ENCODE peak calls at places on chromosome 14, in ten cellular contexts. One of them, this sample, is unnamed.

GRCh38 chr14:104253901-104254353 is 115.5 kb downstream of the KIF26A start:
- DNase-seq in HFF-Myc: no peak
- DNase-seq in cardiac septum: peak
- DNase-seq in AG09309: no peak
- DNase-seq in LoVo: no peak
- DNase-seq in AG08395: no peak
- DNase-seq in glutamatergic neuron: peak
- DNase-seq in trophoblast cell: no peak
- DNase-seq in dorsolateral prefrontal cortex: peak
- DNase-seq in non-pigmented ciliary epithelial cell: no peak
- DNase-seq in this sample: no peak

GRCh38 chr14:33848706-33849454 is 102.0 kb downstream of the EGLN3 start:
- DNase-seq in HFF-Myc: peak
- DNase-seq in cardiac septum: no peak
- DNase-seq in AG09309: no peak
- DNase-seq in LoVo: peak
- DNase-seq in AG08395: peak
- DNase-seq in glutamatergic neuron: peak
- DNase-seq in trophoblast cell: peak
- DNase-seq in dorsolateral prefrontal cortex: peak
- DNase-seq in non-pigmented ciliary epithelial cell: no peak
- DNase-seq in this sample: no peak

GRCh38 chr14:75359098-75359497 is 68.7 kb upstream of the JDP2 start:
- DNase-seq in HFF-Myc: no peak
- DNase-seq in cardiac septum: no peak
- DNase-seq in AG09309: no peak
- DNase-seq in LoVo: no peak
- DNase-seq in AG08395: no peak
- DNase-seq in glutamatergic neuron: no peak
- DNase-seq in trophoblast cell: no peak
- DNase-seq in dorsolateral prefrontal cortex: no peak
- DNase-seq in non-pigmented ciliary epithelial cell: no peak
- DNase-seq in this sample: no peak

GRCh38 chr14:42149609-42150261 is 543.1 kb downstream of the LRFN5 start:
- DNase-seq in HFF-Myc: no peak
- DNase-seq in cardiac septum: no peak
- DNase-seq in AG09309: no peak
- DNase-seq in LoVo: no peak
- DNase-seq in AG08395: no peak
- DNase-seq in glutamatergic neuron: no peak
- DNase-seq in trophoblast cell: no peak
- DNase-seq in dorsolateral prefrontal cortex: no peak
- DNase-seq in non-pigmented ciliary epithelial cell: no peak
- DNase-seq in this sample: no peak

GRCh38 chr14:40989260-40989659 is 617.4 kb upstream of the LRFN5 start:
- DNase-seq in HFF-Myc: no peak
- DNase-seq in cardiac septum: no peak
- DNase-seq in AG09309: no peak
- DNase-seq in LoVo: no peak
- DNase-seq in AG08395: no peak
- DNase-seq in glutamatergic neuron: no peak
- DNase-seq in trophoblast cell: no peak
- DNase-seq in dorsolateral prefrontal cortex: no peak
- DNase-seq in non-pigmented ciliary epithelial cell: no peak
- DNase-seq in this sample: no peak

GRCh38 chr14:74826574-74826973 is 49.4 kb downstream of the PROX2 start:
- DNase-seq in HFF-Myc: no peak
- DNase-seq in cardiac septum: no peak
- DNase-seq in AG09309: no peak
- DNase-seq in LoVo: no peak
- DNase-seq in AG08395: no peak
- DNase-seq in glutamatergic neuron: no peak
- DNase-seq in trophoblast cell: no peak
- DNase-seq in dorsolateral prefrontal cortex: no peak
- DNase-seq in non-pigmented ciliary epithelial cell: no peak
- DNase-seq in this sample: no peak

GRCh38 chr14:104328607-104329006 is 190.2 kb downstream of the KIF26A start:
- DNase-seq in HFF-Myc: no peak
- DNase-seq in cardiac septum: peak
- DNase-seq in AG09309: no peak
- DNase-seq in LoVo: no peak
- DNase-seq in AG08395: no peak
- DNase-seq in glutamatergic neuron: no peak
- DNase-seq in trophoblast cell: no peak
- DNase-seq in dorsolateral prefrontal cortex: no peak
- DNase-seq in non-pigmented ciliary epithelial cell: no peak
- DNase-seq in this sample: no peak

GRCh38 chr14:24378981-24379906 is 11.3 kb downstream of the NFATC4 start:
- DNase-seq in HFF-Myc: no peak
- DNase-seq in cardiac septum: no peak
- DNase-seq in AG09309: no peak
- DNase-seq in LoVo: no peak
- DNase-seq in AG08395: no peak
- DNase-seq in glutamatergic neuron: no peak
- DNase-seq in trophoblast cell: no peak
- DNase-seq in dorsolateral prefrontal cortex: no peak
- DNase-seq in non-pigmented ciliary epithelial cell: no peak
- DNase-seq in this sample: no peak

GRCh38 chr14:102822311-102822863 is 45.1 kb downstream of the TRAF3 start:
- DNase-seq in HFF-Myc: no peak
- DNase-seq in cardiac septum: no peak
- DNase-seq in AG09309: no peak
- DNase-seq in LoVo: no peak
- DNase-seq in AG08395: no peak
- DNase-seq in glutamatergic neuron: no peak
- DNase-seq in trophoblast cell: no peak
- DNase-seq in dorsolateral prefrontal cortex: no peak
- DNase-seq in non-pigmented ciliary epithelial cell: no peak
- DNase-seq in this sample: no peak

GRCh38 chr14:26334288-26334687 is 263.5 kb downstream of the NOVA1 start:
- DNase-seq in HFF-Myc: no peak
- DNase-seq in cardiac septum: no peak
- DNase-seq in AG09309: no peak
- DNase-seq in LoVo: no peak
- DNase-seq in AG08395: no peak
- DNase-seq in glutamatergic neuron: no peak
- DNase-seq in trophoblast cell: no peak
- DNase-seq in dorsolateral prefrontal cortex: no peak
- DNase-seq in non-pigmented ciliary epithelial cell: no peak
- DNase-seq in this sample: no peak

GRCh38 chr14:101358726-101359125 is 202.6 kb upstream of the DIO3 start:
- DNase-seq in HFF-Myc: no peak
- DNase-seq in cardiac septum: peak
- DNase-seq in AG09309: no peak
- DNase-seq in LoVo: no peak
- DNase-seq in AG08395: no peak
- DNase-seq in glutamatergic neuron: no peak
- DNase-seq in trophoblast cell: no peak
- DNase-seq in dorsolateral prefrontal cortex: no peak
- DNase-seq in non-pigmented ciliary epithelial cell: no peak
- DNase-seq in this sample: no peak

GRCh38 chr14:104865631-104866441 is 768 bp downstream of the CEP170B start:
- DNase-seq in HFF-Myc: no peak
- DNase-seq in cardiac septum: no peak
- DNase-seq in AG09309: peak
- DNase-seq in LoVo: peak
- DNase-seq in AG08395: peak
- DNase-seq in glutamatergic neuron: peak
- DNase-seq in trophoblast cell: peak
- DNase-seq in dorsolateral prefrontal cortex: no peak
- DNase-seq in non-pigmented ciliary epithelial cell: peak
- DNase-seq in this sample: peak

GRCh38 chr14:105899071-105899641 is 372.8 kb downstream of the TMEM121 start:
- DNase-seq in HFF-Myc: no peak
- DNase-seq in cardiac septum: no peak
- DNase-seq in AG09309: no peak
- DNase-seq in LoVo: no peak
- DNase-seq in AG08395: no peak
- DNase-seq in glutamatergic neuron: no peak
- DNase-seq in trophoblast cell: no peak
- DNase-seq in dorsolateral prefrontal cortex: no peak
- DNase-seq in non-pigmented ciliary epithelial cell: no peak
- DNase-seq in this sample: no peak

GRCh38 chr14:68282479-68283377 is 463.1 kb downstream of the RAD51B start:
- DNase-seq in HFF-Myc: no peak
- DNase-seq in cardiac septum: no peak
- DNase-seq in AG09309: no peak
- DNase-seq in LoVo: no peak
- DNase-seq in AG08395: no peak
- DNase-seq in glutamatergic neuron: no peak
- DNase-seq in trophoblast cell: no peak
- DNase-seq in dorsolateral prefrontal cortex: no peak
- DNase-seq in non-pigmented ciliary epithelial cell: no peak
- DNase-seq in this sample: no peak

GRCh38 chr14:23568600-23569310 is 1.2 kb upstream of the AP1G2 start:
- DNase-seq in HFF-Myc: no peak
- DNase-seq in cardiac septum: no peak
- DNase-seq in AG09309: no peak
- DNase-seq in LoVo: peak
- DNase-seq in AG08395: no peak
- DNase-seq in glutamatergic neuron: peak
- DNase-seq in trophoblast cell: peak
- DNase-seq in dorsolateral prefrontal cortex: no peak
- DNase-seq in non-pigmented ciliary epithelial cell: no peak
- DNase-seq in this sample: no peak

GRCh38 chr14:23119362-23120327 is 590 bp upstream of the CEBPE start:
- DNase-seq in HFF-Myc: no peak
- DNase-seq in cardiac septum: no peak
- DNase-seq in AG09309: no peak
- DNase-seq in LoVo: no peak
- DNase-seq in AG08395: no peak
- DNase-seq in glutamatergic neuron: no peak
- DNase-seq in trophoblast cell: no peak
- DNase-seq in dorsolateral prefrontal cortex: peak
- DNase-seq in non-pigmented ciliary epithelial cell: no peak
- DNase-seq in this sample: no peak

GRCh38 chr14:99424306-99424877 is 56.3 kb downstream of the SETD3 start:
- DNase-seq in HFF-Myc: no peak
- DNase-seq in cardiac septum: no peak
- DNase-seq in AG09309: no peak
- DNase-seq in LoVo: no peak
- DNase-seq in AG08395: no peak
- DNase-seq in glutamatergic neuron: no peak
- DNase-seq in trophoblast cell: peak
- DNase-seq in dorsolateral prefrontal cortex: no peak
- DNase-seq in non-pigmented ciliary epithelial cell: no peak
- DNase-seq in this sample: no peak

GRCh38 chr14:49505026-49505766 is 81.0 kb downstream of the RPS29 start:
- DNase-seq in HFF-Myc: no peak
- DNase-seq in cardiac septum: no peak
- DNase-seq in AG09309: no peak
- DNase-seq in LoVo: peak
- DNase-seq in AG08395: no peak
- DNase-seq in glutamatergic neuron: no peak
- DNase-seq in trophoblast cell: peak
- DNase-seq in dorsolateral prefrontal cortex: no peak
- DNase-seq in non-pigmented ciliary epithelial cell: peak
- DNase-seq in this sample: no peak

GRCh38 chr14:31968912-31969311 is 108.2 kb upstream of the ARHGAP5 start:
- DNase-seq in HFF-Myc: no peak
- DNase-seq in cardiac septum: no peak
- DNase-seq in AG09309: no peak
- DNase-seq in LoVo: no peak
- DNase-seq in AG08395: peak
- DNase-seq in glutamatergic neuron: no peak
- DNase-seq in trophoblast cell: no peak
- DNase-seq in dorsolateral prefrontal cortex: no peak
- DNase-seq in non-pigmented ciliary epithelial cell: no peak
- DNase-seq in this sample: no peak

GRCh38 chr14:76537912-76538647 is 162.1 kb downstream of the ESRRB start:
- DNase-seq in HFF-Myc: no peak
- DNase-seq in cardiac septum: no peak
- DNase-seq in AG09309: no peak
- DNase-seq in LoVo: no peak
- DNase-seq in AG08395: no peak
- DNase-seq in glutamatergic neuron: no peak
- DNase-seq in trophoblast cell: no peak
- DNase-seq in dorsolateral prefrontal cortex: no peak
- DNase-seq in non-pigmented ciliary epithelial cell: no peak
- DNase-seq in this sample: no peak

GRCh38 chr14:102603293-102603907 is 11.0 kb downstream of the RCOR1 start:
- DNase-seq in HFF-Myc: no peak
- DNase-seq in cardiac septum: no peak
- DNase-seq in AG09309: no peak
- DNase-seq in LoVo: no peak
- DNase-seq in AG08395: no peak
- DNase-seq in glutamatergic neuron: no peak
- DNase-seq in trophoblast cell: no peak
- DNase-seq in dorsolateral prefrontal cortex: peak
- DNase-seq in non-pigmented ciliary epithelial cell: no peak
- DNase-seq in this sample: no peak

GRCh38 chr14:97692084-97692483 is 894.9 kb downstream of the VRK1 start:
- DNase-seq in HFF-Myc: no peak
- DNase-seq in cardiac septum: no peak
- DNase-seq in AG09309: no peak
- DNase-seq in LoVo: no peak
- DNase-seq in AG08395: no peak
- DNase-seq in glutamatergic neuron: peak
- DNase-seq in trophoblast cell: no peak
- DNase-seq in dorsolateral prefrontal cortex: no peak
- DNase-seq in non-pigmented ciliary epithelial cell: no peak
- DNase-seq in this sample: no peak

GRCh38 chr14:57530571-57530970 is 36.9 kb upstream of the CCDC198 start:
- DNase-seq in HFF-Myc: no peak
- DNase-seq in cardiac septum: no peak
- DNase-seq in AG09309: no peak
- DNase-seq in LoVo: no peak
- DNase-seq in AG08395: no peak
- DNase-seq in glutamatergic neuron: no peak
- DNase-seq in trophoblast cell: no peak
- DNase-seq in dorsolateral prefrontal cortex: no peak
- DNase-seq in non-pigmented ciliary epithelial cell: no peak
- DNase-seq in this sample: no peak

GRCh38 chr14:36675581-36675980 is 13.9 kb downstream of the PAX9 start:
- DNase-seq in HFF-Myc: no peak
- DNase-seq in cardiac septum: no peak
- DNase-seq in AG09309: no peak
- DNase-seq in LoVo: no peak
- DNase-seq in AG08395: no peak
- DNase-seq in glutamatergic neuron: no peak
- DNase-seq in trophoblast cell: no peak
- DNase-seq in dorsolateral prefrontal cortex: no peak
- DNase-seq in non-pigmented ciliary epithelial cell: no peak
- DNase-seq in this sample: no peak

GRCh38 chr14:36316131-36316530 is 4.3 kb downstream of the MBIP start:
- DNase-seq in HFF-Myc: no peak
- DNase-seq in cardiac septum: no peak
- DNase-seq in AG09309: no peak
- DNase-seq in LoVo: no peak
- DNase-seq in AG08395: no peak
- DNase-seq in glutamatergic neuron: no peak
- DNase-seq in trophoblast cell: no peak
- DNase-seq in dorsolateral prefrontal cortex: no peak
- DNase-seq in non-pigmented ciliary epithelial cell: no peak
- DNase-seq in this sample: no peak

GRCh38 chr14:105526781-105527380 is 498 bp downstream of the TMEM121 start:
- DNase-seq in HFF-Myc: no peak
- DNase-seq in cardiac septum: peak
- DNase-seq in AG09309: no peak
- DNase-seq in LoVo: no peak
- DNase-seq in AG08395: no peak
- DNase-seq in glutamatergic neuron: no peak
- DNase-seq in trophoblast cell: no peak
- DNase-seq in dorsolateral prefrontal cortex: no peak
- DNase-seq in non-pigmented ciliary epithelial cell: no peak
- DNase-seq in this sample: peak

GRCh38 chr14:25680934-25681333 is 631.0 kb upstream of the STXBP6 start:
- DNase-seq in HFF-Myc: no peak
- DNase-seq in cardiac septum: no peak
- DNase-seq in AG09309: no peak
- DNase-seq in LoVo: no peak
- DNase-seq in AG08395: no peak
- DNase-seq in glutamatergic neuron: no peak
- DNase-seq in trophoblast cell: no peak
- DNase-seq in dorsolateral prefrontal cortex: no peak
- DNase-seq in non-pigmented ciliary epithelial cell: no peak
- DNase-seq in this sample: no peak

GRCh38 chr14:105255021-105255507 is 6.7 kb downstream of the BTBD6 start:
- DNase-seq in HFF-Myc: no peak
- DNase-seq in cardiac septum: no peak
- DNase-seq in AG09309: no peak
- DNase-seq in LoVo: no peak
- DNase-seq in AG08395: peak
- DNase-seq in glutamatergic neuron: no peak
- DNase-seq in trophoblast cell: peak
- DNase-seq in dorsolateral prefrontal cortex: no peak
- DNase-seq in non-pigmented ciliary epithelial cell: no peak
- DNase-seq in this sample: no peak

This sample was measured in cerebellum.